ENCODE peak calls at places on chromosomes 1 and 21, in four cellular contexts. J, G, F and Z are unnamed samples. For H3K4me1, the result is how much of the 10 kb centered on the place peaks cover.

GRCh38 chr1:211541715-211542477 is 37.1 kb downstream of the SLC30A1 start:
- DNase-seq in J (no peak), G (no peak), F (no peak), Z (no peak)

GRCh38 chr1:27626031-27626935 is 8.7 kb downstream of the FGR start:
- DNase-seq in J (no peak), G (no peak), F (no peak), Z (no peak)

GRCh38 chr1:183881387-183882084 is 76.6 kb downstream of the RGL1 start:
- DNase-seq in J (peak), G (peak), F (no peak), Z (peak)

GRCh38 chr1:19074361-19074901 is 118.0 kb upstream of the IFFO2 start:
- DNase-seq in J (no peak), G (no peak), F (no peak), Z (no peak)

GRCh38 chr1:46288485-46289133 is 14.8 kb downstream of the LRRC41 start:
- DNase-seq in J (no peak), G (no peak), F (no peak), Z (no peak)

GRCh38 chr1:100736324-100736723 is 16.8 kb downstream of the VCAM1 start:
- DNase-seq in J (no peak), G (no peak), F (no peak), Z (no peak)

GRCh38 chr1:119353851-119354250 is 14.7 kb upstream of the HAO2 start:
- DNase-seq in J (no peak), G (no peak), F (no peak), Z (no peak)

GRCh38 chr1:167629681-167630567 is at the start of gene RCSD1:
- DNase-seq in J (no peak), G (no peak), F (peak), Z (peak)

GRCh38 chr1:117128323-117129079 is 7.0 kb upstream of the TRIM45 start:
- DNase-seq in J (no peak), G (peak), F (no peak), Z (no peak)

GRCh38 chr1:86648255-86648654 is 56.1 kb upstream of the SH3GLB1 start:
- DNase-seq in J (no peak), G (no peak), F (no peak), Z (no peak)

GRCh38 chr1:12052008-12052573 is 11.0 kb upstream of the TNFRSF8 start:
- DNase-seq in J (no peak), G (peak), F (no peak), Z (peak)

GRCh38 chr1:14842891-14843290 is 244.4 kb downstream of the KAZN start:
- DNase-seq in J (no peak), G (no peak), F (no peak), Z (no peak)

GRCh38 chr1:66333463-66334232 is 200.3 kb upstream of the SGIP1 start:
- DNase-seq in J (no peak), G (no peak), F (no peak), Z (no peak)

GRCh38 chr1:66335859-66336640 is 197.9 kb upstream of the SGIP1 start:
- DNase-seq in J (no peak), G (peak), F (peak), Z (peak)

GRCh38 chr1:66334311-66334710 is 199.6 kb upstream of the SGIP1 start:
- DNase-seq in J (no peak), G (no peak), F (no peak), Z (no peak)

GRCh38 chr1:66336641-66336991 is 197.3 kb upstream of the SGIP1 start:
- DNase-seq in J (no peak), G (no peak), F (no peak), Z (no peak)

GRCh38 chr1:66335125-66335524 is 198.8 kb upstream of the SGIP1 start:
- DNase-seq in J (no peak), G (no peak), F (no peak), Z (no peak)
- H3K4me1 ChIP-seq in J (under half), G (under half), F (under half), Z (under half)

GRCh38 chr1:34549199-34549598 is 205.6 kb upstream of the GJB5 start:
- DNase-seq in J (peak), G (peak), F (peak), Z (no peak)

GRCh38 chr1:34547043-34547674 is 207.7 kb upstream of the GJB5 start:
- DNase-seq in J (no peak), G (peak), F (peak), Z (no peak)
- TF ChIP-seq CTCF in J (no peak), G (no peak), F (peak), Z (no peak)

GRCh38 chr1:153553691-153554608 is 4.9 kb upstream of the S100A3 start:
- DNase-seq in J (no peak), G (no peak), F (no peak), Z (no peak)

GRCh38 chr1:153550398-153550758 is 1.3 kb upstream of the S100A3 start:
- DNase-seq in J (no peak), G (no peak), F (no peak), Z (no peak)

GRCh38 chr1:153550827-153551512 is 1.9 kb upstream of the S100A3 start:
- DNase-seq in J (no peak), G (no peak), F (no peak), Z (peak)

GRCh38 chr1:153553096-153553495 is 4.0 kb upstream of the S100A3 start:
- DNase-seq in J (no peak), G (no peak), F (no peak), Z (no peak)

DNA sequence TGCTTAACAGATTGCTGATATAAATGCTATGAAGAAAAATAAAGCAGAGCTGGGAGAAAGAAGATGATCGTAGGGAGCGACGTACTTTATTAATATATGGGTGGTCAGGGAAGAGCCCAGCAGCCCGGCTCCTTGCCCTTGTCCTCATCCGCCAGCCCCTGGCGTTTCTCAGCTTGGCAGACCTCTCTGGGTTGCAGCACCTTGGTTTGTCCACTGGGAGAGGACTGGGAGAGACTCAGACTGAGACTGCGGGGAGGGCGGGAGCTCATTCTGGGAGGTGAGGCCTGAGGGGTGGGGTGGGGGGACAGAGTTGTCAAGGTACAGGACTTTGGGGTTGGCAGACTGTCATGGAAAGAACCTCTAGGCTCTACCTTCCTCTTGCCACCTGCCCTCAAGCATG is 3.3 kb upstream of the S100A3 start:
- DNase-seq in J (no peak), G (no peak), F (no peak), Z (peak)
- H3K4me1 ChIP-seq in J (under half), G (half or more), F (under half), Z (under half)

GRCh38 chr1:229107972-229108371 is 162.9 kb upstream of the RAB4A start:
- DNase-seq in J (no peak), G (no peak), F (peak), Z (no peak)

GRCh38 chr1:229107302-229107815 is 163.6 kb upstream of the RAB4A start:
- DNase-seq in J (peak), G (no peak), F (peak), Z (no peak)

GRCh38 chr1:229108598-229109201 is 162.2 kb upstream of the RAB4A start:
- DNase-seq in J (no peak), G (no peak), F (peak), Z (no peak)

GRCh38 chr1:229110986-229111385 is 159.9 kb upstream of the RAB4A start:
- DNase-seq in J (no peak), G (no peak), F (no peak), Z (no peak)

GRCh38 chr1:229109320-229109761 is 161.6 kb upstream of the RAB4A start:
- DNase-seq in J (no peak), G (no peak), F (peak), Z (no peak)
- TF ChIP-seq CTCF in J (no peak), G (no peak), F (no peak), Z (no peak)

GRCh38 chr1:160404094-160404493 is 3.7 kb downstream of the VANGL2 start:
- DNase-seq in J (no peak), G (no peak), F (peak), Z (no peak)
- H3K4me1 ChIP-seq in J (under half), G (under half), F (under half), Z (under half)

GRCh38 chr21:39033878-39034589 is 149.2 kb downstream of the PSMG1 start:
- DNase-seq in J (no peak), G (no peak), F (peak), Z (no peak)

GRCh38 chr21:39040494-39041110 is 142.6 kb downstream of the PSMG1 start:
- DNase-seq in J (no peak), G (no peak), F (no peak), Z (no peak)

GRCh38 chr21:39036581-39036980 is 146.7 kb downstream of the PSMG1 start:
- DNase-seq in J (no peak), G (no peak), F (no peak), Z (no peak)

GRCh38 chr21:39034590-39035536 is 148.4 kb downstream of the PSMG1 start:
- DNase-seq in J (no peak), G (no peak), F (no peak), Z (no peak)

GRCh38 chr21:39037807-39038405 is 145.3 kb downstream of the PSMG1 start:
- DNase-seq in J (no peak), G (no peak), F (no peak), Z (no peak)
- TF ChIP-seq CTCF in J (no peak), G (no peak), F (no peak), Z (no peak)

DNA sequence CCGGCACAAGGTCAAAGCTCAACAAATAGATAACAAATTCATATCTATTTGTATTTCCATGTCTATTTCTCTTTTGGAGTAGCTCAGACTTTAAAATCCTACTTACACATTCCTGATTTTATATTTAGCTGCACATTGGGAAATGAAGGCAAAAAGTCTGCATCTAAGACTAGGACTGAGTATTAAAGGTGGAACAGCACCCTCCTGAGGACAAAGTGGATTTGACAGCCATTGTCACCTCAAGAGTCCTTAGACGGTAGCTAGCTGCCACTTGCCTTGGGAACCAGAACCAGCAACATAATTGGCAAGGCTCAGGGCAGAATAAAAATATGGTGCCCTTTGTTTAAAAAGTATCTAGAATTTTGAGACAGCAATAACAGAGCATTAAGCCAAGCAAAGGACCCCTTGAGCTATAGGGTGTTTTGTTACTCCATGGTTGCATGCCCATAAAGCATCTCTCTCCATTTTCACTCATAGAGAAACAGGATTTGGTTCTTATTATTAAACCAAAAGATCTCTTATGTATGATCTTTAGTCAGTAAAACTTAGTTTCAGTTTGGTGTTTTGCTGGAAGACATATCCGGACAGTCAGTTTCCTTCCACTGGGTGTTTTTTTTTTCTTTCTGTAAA is 30.0 kb upstream of the SGIP1 start:
- DNase-seq in J (peak), G (peak), F (no peak), Z (peak)
- H3K4me1 ChIP-seq in J (under half), G (under half), F (under half), Z (under half)

GRCh38 chr1:96756789-96757188 is 35.2 kb downstream of the PTBP2 start:
- DNase-seq in J (no peak), G (no peak), F (no peak), Z (no peak)
- TF ChIP-seq CTCF in J (no peak), G (no peak), F (no peak), Z (no peak)